ENCODE peak calls at places on chromosomes 6 and 20, in six cellular contexts. T is kidney, X is fibroblast of lung, N is IMR-90, R is heart right ventricle, L is prostate gland. F is an unnamed sample.

GRCh38 chr20:51800132-51800721 is 2.1 kb downstream of the SALL4 start:
- DNase-seq in T (peak; percentile 83), X (peak; percentile 23), N (no peak), R (peak; percentile 48), L (peak; percentile 73), F (peak; percentile 39)

GRCh38 chr6:87407531-87407895 is 259 bp upstream of the CFAP206 start:
- DNase-seq in T (no peak), X (peak; percentile 37), N (peak; percentile 41), R (peak; percentile 40), L (peak; percentile 39), F (peak; percentile 63)

GRCh38 chr20:57953638-57954037 is 243.8 kb upstream of the PMEPA1 start:
- DNase-seq in T (no peak), X (peak; percentile 78), N (no peak), R (no peak), L (no peak), F (peak; percentile 30)

GRCh38 chr6:6918216-6918983 is 189.4 kb upstream of the RREB1 start:
- DNase-seq in T (no peak), X (peak; percentile 76), N (peak; percentile 59), R (no peak), L (no peak), F (peak; percentile 72)

GRCh38 chr6:106972500-106972899 is 2.0 kb downstream of the CD24 start:
- DNase-seq in T (no peak), X (peak; percentile 31), N (no peak), R (no peak), L (no peak), F (no peak)

GRCh38 chr20:53142651-53143177 is 170.6 kb downstream of the TSHZ2 start:
- DNase-seq in T (no peak), X (no peak), N (no peak), R (no peak), L (no peak), F (no peak)

GRCh38 chr6:111663692-111664564 is 58.2 kb upstream of the TRAF3IP2 start:
- DNase-seq in T (peak; percentile 81), X (peak; percentile 61), N (peak; percentile 38), R (peak; percentile 77), L (no peak), F (peak; percentile 62)

GRCh38 chr6:142927904-142928303 is 17.1 kb downstream of the HIVEP2 start:
- DNase-seq in T (no peak), X (no peak), N (peak; percentile 12), R (no peak), L (no peak), F (peak; percentile 58)

GRCh38 chr20:57774951-57775350 is 65.1 kb upstream of the PMEPA1 start:
- DNase-seq in T (no peak), X (no peak), N (no peak), R (no peak), L (no peak), F (no peak)

GRCh38 chr6:119147101-119148053 is 68.9 kb upstream of the FAM184A start:
- DNase-seq in T (no peak), X (peak; percentile 98), N (peak; percentile 98), R (peak; percentile 30), L (no peak), F (peak; percentile 97)

GRCh38 chr20:35561268-35561667 is 19.4 kb downstream of the ERGIC3 start:
- DNase-seq in T (no peak), X (peak; percentile 51), N (peak; percentile 59), R (no peak), L (no peak), F (peak; percentile 64)

GRCh38 chr6:15744824-15745402 is 82.1 kb upstream of the DTNBP1 start:
- DNase-seq in T (no peak), X (no peak), N (no peak), R (no peak), L (no peak), F (no peak)

GRCh38 chr6:170159040-170159965 is 131.6 kb downstream of the DLL1 start:
- DNase-seq in T (peak; percentile 65), X (no peak), N (no peak), R (no peak), L (no peak), F (no peak)
- H3K4me3 ChIP-seq in T (no peak overlapping the region), X (no peak overlapping the region), N (no peak overlapping the region), R (no peak overlapping the region), L (no peak overlapping the region), F (no peak overlapping the region)

DNA sequence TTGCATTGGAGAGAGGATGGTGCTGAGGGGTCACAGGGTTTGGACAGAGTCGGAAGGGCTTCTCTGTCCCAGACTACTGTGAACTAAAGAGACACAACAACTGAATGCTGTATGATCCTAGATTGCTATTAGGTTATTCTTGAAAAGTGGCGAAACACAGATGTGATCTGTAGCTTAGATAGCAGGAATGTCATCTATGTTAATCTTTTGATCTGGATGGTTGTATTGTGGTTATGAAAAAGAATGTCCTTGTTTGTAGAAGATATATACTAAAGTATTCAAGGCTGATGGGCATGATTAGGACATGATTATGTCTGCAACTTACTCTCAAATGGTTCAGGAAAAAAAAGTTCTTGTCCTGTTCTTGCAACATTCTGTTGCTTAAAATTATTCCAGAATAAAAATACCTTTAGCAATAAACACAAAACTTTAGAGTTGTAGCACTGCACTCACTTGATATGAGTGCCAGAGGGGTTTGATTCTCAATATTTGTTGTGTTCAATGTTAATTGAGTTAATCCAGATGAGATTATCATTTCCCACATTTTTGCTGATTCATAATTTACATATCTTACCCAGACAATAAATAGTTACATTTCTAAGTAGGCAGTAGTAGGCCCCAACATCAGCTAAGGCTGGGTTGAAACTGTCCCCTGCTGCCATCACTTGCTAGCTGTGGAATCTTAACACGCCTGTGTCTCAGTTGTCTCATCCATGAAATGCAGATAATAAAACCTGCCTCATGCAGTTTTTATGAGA is 645.2 kb downstream of the KIF16B start:
- DNase-seq in T (no peak), X (no peak), N (no peak), R (no peak), L (no peak), F (no peak)
- TF ChIP-seq CTCF in T (no peak), X (no peak), N (no peak), R (no peak), L (no peak), F (no peak)

GRCh38 chr20:1322511-1323245 is 6.3 kb downstream of the SDCBP2 start:
- DNase-seq in T (no peak), X (peak; percentile 96), N (peak; percentile 99), R (peak; percentile 68), L (no peak), F (peak; percentile 95)
- H3K4me3 ChIP-seq in T (no peak overlapping the region), X (no peak overlapping the region), N (no peak overlapping the region), R (no peak overlapping the region), L (no peak overlapping the region), F (no peak overlapping the region)

DNA sequence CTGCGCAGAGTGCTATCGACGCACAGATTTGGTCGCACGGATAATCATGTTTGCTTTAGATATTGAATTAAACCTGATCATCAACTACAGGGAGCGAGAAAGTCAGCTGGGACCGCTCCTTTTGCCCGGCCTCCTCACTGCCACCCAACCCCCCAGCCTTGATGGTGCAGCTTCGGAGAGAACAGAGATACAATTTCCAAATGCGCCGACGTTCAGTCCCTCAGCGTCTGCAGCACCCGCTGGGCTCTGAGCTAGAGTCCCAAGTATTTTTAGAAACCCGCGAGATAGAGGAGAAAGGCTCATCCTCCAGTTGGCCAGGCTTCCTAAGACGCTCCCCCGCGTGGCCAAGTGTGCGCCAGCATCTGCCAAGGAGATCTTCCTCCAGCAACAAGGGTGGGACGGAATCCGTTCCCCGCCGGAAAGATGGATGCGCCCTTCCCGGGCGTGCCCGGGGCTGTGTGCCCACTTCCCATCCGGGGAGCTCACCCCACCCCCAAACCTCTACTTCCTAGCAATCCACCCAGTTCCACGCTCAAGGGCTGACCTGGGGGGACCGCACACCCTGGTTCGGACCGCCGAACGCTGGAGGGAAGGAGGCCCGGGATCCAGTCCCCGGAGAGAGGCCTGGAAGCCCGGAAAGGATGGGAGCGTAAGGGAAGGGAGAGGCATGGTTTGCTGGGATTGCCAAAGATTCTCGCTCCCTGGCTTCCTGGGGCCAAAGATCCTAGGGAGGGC is 4.1 kb downstream of the NKX2-2 start:
- DNase-seq in T (no peak), X (peak; percentile 67), N (peak; percentile 25), R (no peak), L (no peak), F (peak; percentile 34)
- TF ChIP-seq CTCF in T (no peak), X (peak; percentile 7), N (peak; percentile 8), R (no peak), L (no peak), F (peak; percentile 7)

GRCh38 chr6:24127316-24127715 is 1.3 kb downstream of the NRSN1 start:
- DNase-seq in T (no peak), X (no peak), N (no peak), R (no peak), L (no peak), F (no peak)

GRCh38 chr6:24122139-24122538 is 3.9 kb upstream of the NRSN1 start:
- DNase-seq in T (no peak), X (no peak), N (no peak), R (no peak), L (no peak), F (no peak)

GRCh38 chr6:24131751-24132150 is 5.7 kb downstream of the NRSN1 start:
- DNase-seq in T (no peak), X (no peak), N (no peak), R (no peak), L (no peak), F (no peak)

GRCh38 chr6:24125980-24126379 is at the start of gene NRSN1:
- DNase-seq in T (no peak), X (no peak), N (no peak), R (no peak), L (no peak), F (no peak)

DNA sequence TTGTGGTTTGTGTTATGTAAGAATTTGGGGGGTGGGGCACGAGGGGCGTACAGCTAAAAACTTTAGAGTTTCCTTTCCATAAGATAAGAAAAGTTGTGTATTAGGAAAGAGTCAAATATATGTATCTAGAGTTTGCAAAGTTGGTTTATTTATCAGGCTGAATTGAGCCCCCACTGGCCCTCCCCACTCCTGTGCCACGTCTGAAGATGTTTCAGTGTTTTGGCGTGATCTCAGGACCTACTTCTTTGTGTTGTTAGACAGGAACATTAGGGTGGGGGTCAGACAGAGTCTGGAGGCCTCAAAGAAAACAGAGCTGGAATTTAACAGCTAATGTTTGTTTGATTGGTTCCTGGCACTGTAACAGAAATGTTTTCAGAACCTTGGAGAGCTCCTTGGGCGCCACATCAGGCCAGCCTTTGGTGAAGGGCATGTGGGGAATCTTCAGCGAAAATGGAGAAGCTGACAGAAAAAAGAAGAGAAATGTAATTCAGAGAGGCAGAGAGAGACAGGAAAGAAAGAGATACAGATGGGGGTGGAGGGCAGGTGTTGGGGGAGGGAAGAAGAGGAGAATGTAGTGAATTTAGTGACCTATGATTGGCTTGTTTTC is 674 bp downstream of the NRSN1 start:
- DNase-seq in T (no peak), X (peak; percentile 51), N (peak; percentile 22), R (peak; percentile 28), L (peak; percentile 28), F (peak; percentile 78)
- H3K4me3 ChIP-seq in T (no peak overlapping the region), X (no peak overlapping the region), N (no peak overlapping the region), R (no peak overlapping the region), L (no peak overlapping the region), F (no peak overlapping the region)

GRCh38 chr6:73798592-73798991 is 102.6 kb downstream of the CD109 start:
- DNase-seq in T (no peak), X (peak; percentile 95), N (peak; percentile 99), R (peak; percentile 52), L (no peak), F (peak; percentile 99)
- TF ChIP-seq CTCF in T (peak; percentile 28), X (peak; percentile 62), N (peak; percentile 77), R (no peak), L (no peak), F (peak; percentile 83)